ENCODE peak calls at places on chromosomes 13 and 19, in eight cellular contexts. P is CD8-positive, alpha-beta T cell; R is AG09319; O is NCI-H2081 treated with DMSO at 0.1 percent for 48 hours; T is fibroblast of pulmonary artery; I is activated CD8-positive, alpha-beta memory T cell treated with anti-CD3 and anti-CD28 coated beads for 48 hours; B is NCI-H510A; H is stimulated activated CD4-positive, alpha-beta T cell treated with anti-CD3 and anti-CD28 coated beads, Interleukin-15, amount 100 ng/mL, for 48 hours. Y is an unnamed sample.

GRCh38 chr19:13022111-13022858 is 27.0 kb downstream of the NFIX start:
- DNase-seq in O (no peak), R (no peak), P (no peak), I (no peak), H (no peak), T (no peak), B (no peak), Y (no peak)

GRCh38 chr19:54403054-54403453 is 12.2 kb upstream of the TTYH1 start:
- DNase-seq in H (no peak), I (no peak), R (no peak), O (no peak), B (no peak), T (no peak), P (no peak), Y (no peak)

GRCh38 chr13:80235559-80236296 is 105.2 kb downstream of the SPRY2 start:
- DNase-seq in H (no peak), P (no peak), R (no peak), B (no peak), O (no peak), T (peak), I (no peak), Y (no peak)

GRCh38 chr19:33459220-33459619 is 62.4 kb downstream of the PEPD start:
- DNase-seq in B (no peak), O (no peak), I (no peak), P (no peak), H (no peak), R (no peak), T (no peak), Y (no peak)

GRCh38 chr13:79775830-79776229 is 294.9 kb downstream of the NDFIP2 start:
- DNase-seq in H (no peak), R (peak), B (no peak), I (no peak), T (peak), O (no peak), P (no peak), Y (no peak)

GRCh38 chr13:69580255-69580654 is 527.4 kb upstream of the ATXN8OS start:
- DNase-seq in P (no peak), T (no peak), B (no peak), R (no peak), O (no peak), H (no peak), I (no peak), Y (no peak)

GRCh38 chr13:74819549-74819948 is 662.4 kb downstream of the TBC1D4 start:
- DNase-seq in R (no peak), O (no peak), T (peak), H (no peak), I (no peak), P (no peak), B (no peak), Y (no peak)

GRCh38 chr13:90750021-90750420 is 597.5 kb upstream of the MIR17HG start:
- DNase-seq in T (no peak), O (no peak), I (no peak), P (no peak), H (no peak), R (no peak), B (no peak), Y (no peak)

GRCh38 chr13:68467160-68467559 is 1237.0 kb upstream of the PCDH9 start:
- DNase-seq in R (no peak), O (no peak), T (no peak), I (no peak), B (no peak), H (no peak), P (no peak), Y (no peak)